ENCODE peak calls at places on chromosome 2, in four cellular contexts. J is tibial nerve, Z is type B pancreatic cell, C is RWPE1. V is an unnamed sample.

GRCh38 chr2:55169915-55170314 is 62.2 kb downstream of the CLHC1 start:
- DNase-seq in J (no peak), Z (no peak), C (no peak), V (no peak)

GRCh38 chr2:68193774-68194372 is 36.2 kb downstream of the PNO1 start:
- DNase-seq in J (no peak), Z (no peak), C (peak), V (no peak)

GRCh38 chr2:98487806-98488189 is 43.1 kb downstream of the INPP4A start:
- DNase-seq in J (no peak), Z (no peak), C (peak), V (no peak)

GRCh38 chr2:67515538-67515937 is 118.4 kb downstream of the ETAA1 start:
- DNase-seq in J (no peak), Z (no peak), C (no peak), V (no peak)

GRCh38 chr2:174761837-174762236 is 2.4 kb downstream of the CHRNA1 start:
- DNase-seq in J (no peak), Z (no peak), C (no peak), V (no peak)

GRCh38 chr2:3535794-3536681 is 16.7 kb upstream of the ADI1 start:
- DNase-seq in J (peak), Z (no peak), C (peak), V (no peak)

GRCh38 chr2:142048581-142048980 is 82.2 kb downstream of the LRP1B start:
- DNase-seq in J (no peak), Z (no peak), C (no peak), V (no peak)

GRCh38 chr2:207617011-207617671 is 8.1 kb downstream of the METTL21A start:
- DNase-seq in J (no peak), Z (no peak), C (peak), V (no peak)

GRCh38 chr2:36513661-36514060 is 84.3 kb downstream of the FEZ2 start:
- DNase-seq in J (no peak), Z (no peak), C (no peak), V (no peak)

GRCh38 chr2:96977631-96978195 is 8.7 kb downstream of the FAM178B start:
- DNase-seq in J (no peak), Z (no peak), C (peak), V (no peak)

GRCh38 chr2:238883315-238884004 is 35.6 kb downstream of the TWIST2 start:
- DNase-seq in J (no peak), Z (no peak), C (no peak), V (no peak)

GRCh38 chr2:58137856-58138255 is 91.2 kb downstream of the VRK2 start:
- DNase-seq in J (no peak), Z (no peak), C (no peak), V (no peak)

GRCh38 chr2:50529600-50530218 is 502.2 kb downstream of the NRXN1 start:
- DNase-seq in J (no peak), Z (no peak), C (peak), V (no peak)

GRCh38 chr2:195009202-195009601 is 647.8 kb upstream of the SLC39A10 start:
- DNase-seq in J (no peak), Z (no peak), C (no peak), V (no peak)

GRCh38 chr2:108243566-108243965 is 3.8 kb downstream of the SULT1C3 start:
- DNase-seq in J (no peak), Z (no peak), C (no peak), V (no peak)

GRCh38 chr2:224764565-224765236 is 48.5 kb upstream of the CCDC195 start:
- DNase-seq in J (no peak), Z (no peak), C (no peak), V (no peak)

GRCh38 chr2:64934530-64934929 is 54.7 kb upstream of the SLC1A4 start:
- DNase-seq in J (no peak), Z (no peak), C (no peak), V (no peak)

GRCh38 chr2:228628682-228629081 is 447.2 kb upstream of the SPHKAP start:
- DNase-seq in J (no peak), Z (no peak), C (no peak), V (no peak)

GRCh38 chr2:197939787-197940186 is 135.4 kb downstream of the PLCL1 start:
- DNase-seq in J (no peak), Z (no peak), C (no peak), V (no peak)

GRCh38 chr2:128269358-128270305 is 49.0 kb downstream of the HS6ST1 start:
- DNase-seq in J (peak), Z (no peak), C (no peak), V (no peak)

GRCh38 chr2:31386648-31387047 is 27.9 kb downstream of the XDH start:
- DNase-seq in J (no peak), Z (no peak), C (no peak), V (no peak)
- TF ChIP-seq CTCF in J (no peak), Z (peak), C (no peak), V (no peak)

GRCh38 chr2:173760553-173760952 is 204.6 kb downstream of the SP3 start:
- DNase-seq in J (no peak), Z (no peak), C (no peak), V (no peak)
- TF ChIP-seq CTCF in J (no peak), Z (no peak), C (no peak), V (no peak)

GRCh38 chr2:135821190-135821589 is 15.8 kb downstream of the LCT start:
- DNase-seq in J (no peak), Z (no peak), C (no peak), V (no peak)

GRCh38 chr2:135817466-135817865 is 19.5 kb downstream of the LCT start:
- DNase-seq in J (no peak), Z (no peak), C (no peak), V (no peak)

GRCh38 chr2:135820003-135820618 is 16.9 kb downstream of the LCT start:
- DNase-seq in J (no peak), Z (no peak), C (no peak), V (no peak)

GRCh38 chr2:135817946-135818345 is 19.0 kb downstream of the LCT start:
- DNase-seq in J (no peak), Z (no peak), C (no peak), V (no peak)

DNA sequence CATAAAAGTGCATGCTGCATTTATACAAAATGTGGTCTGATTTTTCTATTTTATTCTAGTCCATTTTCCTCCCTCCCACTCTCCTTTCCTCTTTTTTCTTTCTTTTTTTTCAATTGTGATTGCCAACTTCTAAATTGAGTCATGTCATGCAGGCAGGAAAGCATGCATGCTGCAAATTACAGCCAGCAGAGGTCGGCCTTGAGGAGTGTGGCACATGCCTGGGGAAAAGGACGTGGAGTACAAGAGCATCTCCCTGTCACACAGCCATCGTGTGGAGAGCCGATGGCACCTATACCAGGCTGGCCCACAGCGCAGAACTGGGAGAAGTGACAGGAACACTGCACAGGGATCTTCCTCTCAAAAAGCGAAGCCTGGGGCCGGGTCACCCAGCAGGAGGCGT is 17.8 kb downstream of the LCT start:
- DNase-seq in J (no peak), Z (no peak), C (peak), V (no peak)
- TF ChIP-seq CTCF in J (no peak), Z (peak), C (no peak), V (peak)

DNA sequence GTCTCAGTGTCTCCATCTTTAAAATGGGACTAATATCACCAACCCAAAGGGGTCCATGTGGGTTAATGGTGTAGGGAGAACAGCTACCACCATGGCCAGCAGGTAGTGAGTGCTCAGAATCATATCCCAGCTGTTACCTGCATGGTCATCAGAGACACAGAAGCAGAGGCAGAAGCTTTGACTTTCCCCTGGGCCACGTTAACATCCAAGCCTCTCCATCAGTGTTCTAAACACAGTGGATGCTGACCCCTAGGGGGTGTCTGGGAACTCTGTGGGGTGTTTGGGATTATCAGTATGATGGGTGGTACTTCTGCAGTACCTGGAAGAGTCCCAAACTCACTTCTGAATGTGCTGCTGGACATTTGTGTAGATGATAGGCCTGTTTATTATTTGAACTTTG is 93.6 kb downstream of the GYPC start:
- DNase-seq in J (no peak), Z (peak), C (no peak), V (no peak)
- TF ChIP-seq CTCF in J (no peak), Z (peak), C (no peak), V (no peak)

DNA sequence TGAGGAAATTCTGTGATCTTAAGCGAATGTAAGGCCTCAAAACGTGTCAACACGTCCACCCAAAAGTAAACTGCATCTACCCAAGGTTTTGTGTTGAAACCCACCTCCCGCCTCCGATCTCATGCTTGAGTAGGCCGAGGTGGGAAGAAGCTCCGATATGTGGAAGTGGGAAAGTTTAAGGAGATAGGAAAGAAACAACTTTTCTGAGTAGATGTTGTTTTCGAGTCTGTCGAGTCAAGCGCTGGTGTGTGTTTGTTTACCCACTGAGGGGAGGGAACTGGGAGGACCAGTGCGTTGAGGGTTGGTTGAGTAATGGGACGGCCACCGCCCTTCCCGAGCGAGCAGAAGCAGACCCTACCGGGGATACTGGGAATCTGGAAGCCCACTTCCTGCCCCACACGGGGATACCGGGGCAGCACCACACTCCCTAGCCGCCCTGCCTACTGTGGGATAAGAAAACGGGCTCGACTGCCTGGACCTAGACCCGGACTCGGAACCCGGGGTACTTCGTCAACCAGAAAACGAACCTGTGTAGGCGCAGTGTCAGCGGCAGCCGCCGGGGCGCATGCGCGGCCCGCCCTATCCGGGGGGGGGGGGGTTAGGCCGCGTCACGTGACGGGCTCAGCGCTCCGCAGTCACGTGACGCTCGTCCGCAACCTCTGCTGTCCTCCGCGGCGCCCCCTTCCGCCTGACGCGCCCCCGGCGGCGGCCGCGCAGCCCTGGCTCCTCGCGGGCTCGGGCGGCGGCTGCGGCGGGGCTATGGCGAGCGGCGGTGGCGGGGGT is at the start of gene RETREG2:
- DNase-seq in J (peak), Z (peak), C (peak), V (peak)
- TF ChIP-seq CTCF in J (peak), Z (peak), C (no peak), V (peak)

GRCh38 chr2:8541223-8541622 is 140.6 kb upstream of the ID2 start:
- DNase-seq in J (no peak), Z (no peak), C (no peak), V (no peak)
- TF ChIP-seq CTCF in J (no peak), Z (no peak), C (no peak), V (no peak)

GRCh38 chr2:27378096-27378808 is 2.3 kb downstream of the ZNF513 start:
- DNase-seq in J (no peak), Z (no peak), C (no peak), V (no peak)
- TF ChIP-seq CTCF in J (no peak), Z (no peak), C (no peak), V (peak)